ENCODE peak calls at places on chromosomes 11 and 22, in four cellular contexts. One of them, this sample, is unnamed.

GRCh38 chr22:35604671-35605457 is 12.3 kb downstream of the MB start:
- DNase-seq in dorsolateral prefrontal cortex: no peak
- DNase-seq in left lobe of liver: no peak
- DNase-seq in heart right ventricle: no peak
- DNase-seq in this sample: no peak

GRCh38 chr22:37971475-37972434 is 12.6 kb downstream of the SOX10 start:
- DNase-seq in dorsolateral prefrontal cortex: no peak
- DNase-seq in left lobe of liver: no peak
- DNase-seq in heart right ventricle: no peak
- DNase-seq in this sample: no peak

GRCh38 chr22:50269573-50270301 is 443 bp downstream of the MAPK11 start:
- DNase-seq in dorsolateral prefrontal cortex: no peak
- DNase-seq in left lobe of liver: no peak
- DNase-seq in heart right ventricle: peak
- DNase-seq in this sample: no peak

GRCh38 chr11:60866911-60867870 is at the start of gene ZP1:
- DNase-seq in dorsolateral prefrontal cortex: no peak
- DNase-seq in left lobe of liver: no peak
- DNase-seq in heart right ventricle: no peak
- DNase-seq in this sample: no peak

GRCh38 chr11:102345923-102346322 is 1.1 kb upstream of the BIRC2 start:
- DNase-seq in dorsolateral prefrontal cortex: no peak
- DNase-seq in left lobe of liver: no peak
- DNase-seq in heart right ventricle: no peak
- DNase-seq in this sample: peak

GRCh38 chr11:76658651-76659650 is 11.6 kb downstream of the LRRC32 start:
- DNase-seq in dorsolateral prefrontal cortex: no peak
- DNase-seq in left lobe of liver: no peak
- DNase-seq in heart right ventricle: no peak
- DNase-seq in this sample: no peak

GRCh38 chr11:70307176-70307575 is 36.7 kb downstream of the PPFIA1 start:
- DNase-seq in dorsolateral prefrontal cortex: no peak
- DNase-seq in left lobe of liver: no peak
- DNase-seq in heart right ventricle: no peak
- DNase-seq in this sample: no peak

GRCh38 chr11:65334696-65335295 is 1.1 kb downstream of the DPF2 start:
- DNase-seq in dorsolateral prefrontal cortex: no peak
- DNase-seq in left lobe of liver: no peak
- DNase-seq in heart right ventricle: no peak
- DNase-seq in this sample: no peak

GRCh38 chr22:41288245-41288946 is 2.4 kb upstream of the RANGAP1 start:
- DNase-seq in dorsolateral prefrontal cortex: no peak
- DNase-seq in left lobe of liver: peak
- DNase-seq in heart right ventricle: no peak
- DNase-seq in this sample: no peak

GRCh38 chr22:22877523-22878210 is 9.9 kb upstream of the IGLL5 start:
- DNase-seq in dorsolateral prefrontal cortex: no peak
- DNase-seq in left lobe of liver: peak
- DNase-seq in heart right ventricle: peak
- DNase-seq in this sample: peak

GRCh38 chr11:104443387-104443786 is 279.4 kb upstream of the PDGFD start:
- DNase-seq in dorsolateral prefrontal cortex: no peak
- DNase-seq in left lobe of liver: no peak
- DNase-seq in heart right ventricle: no peak
- DNase-seq in this sample: no peak

GRCh38 chr22:44159811-44160210 is 20.9 kb upstream of the PARVG start:
- DNase-seq in dorsolateral prefrontal cortex: no peak
- DNase-seq in left lobe of liver: no peak
- DNase-seq in heart right ventricle: no peak
- DNase-seq in this sample: no peak

GRCh38 chr22:30435674-30436126 is 10.1 kb downstream of the MTFP1 start:
- DNase-seq in dorsolateral prefrontal cortex: no peak
- DNase-seq in left lobe of liver: no peak
- DNase-seq in heart right ventricle: no peak
- DNase-seq in this sample: no peak

GRCh38 chr22:31044262-31044861 is 36.8 kb upstream of the SMTN start:
- DNase-seq in dorsolateral prefrontal cortex: no peak
- DNase-seq in left lobe of liver: peak
- DNase-seq in heart right ventricle: peak
- DNase-seq in this sample: no peak

GRCh38 chr11:19812710-19813109 is 100.1 kb downstream of the NAV2 start:
- DNase-seq in dorsolateral prefrontal cortex: no peak
- DNase-seq in left lobe of liver: no peak
- DNase-seq in heart right ventricle: no peak
- DNase-seq in this sample: no peak

GRCh38 chr11:133955091-133955846 is 1.5 kb downstream of the IGSF9B start:
- DNase-seq in dorsolateral prefrontal cortex: no peak
- DNase-seq in left lobe of liver: no peak
- DNase-seq in heart right ventricle: peak
- DNase-seq in this sample: peak

GRCh38 chr11:59611570-59612565 is 3.7 kb downstream of the OSBP start:
- DNase-seq in dorsolateral prefrontal cortex: no peak
- DNase-seq in left lobe of liver: peak
- DNase-seq in heart right ventricle: no peak
- DNase-seq in this sample: no peak

GRCh38 chr11:17280494-17281127 is 4.1 kb downstream of the NUCB2 start:
- DNase-seq in dorsolateral prefrontal cortex: no peak
- DNase-seq in left lobe of liver: no peak
- DNase-seq in heart right ventricle: no peak
- DNase-seq in this sample: no peak

GRCh38 chr22:45170001-45170466 is 6.3 kb downstream of the NUP50 start:
- DNase-seq in dorsolateral prefrontal cortex: no peak
- DNase-seq in left lobe of liver: no peak
- DNase-seq in heart right ventricle: no peak
- DNase-seq in this sample: no peak

GRCh38 chr11:69292221-69292648 is 1.7 kb upstream of the MYEOV start:
- DNase-seq in dorsolateral prefrontal cortex: no peak
- DNase-seq in left lobe of liver: no peak
- DNase-seq in heart right ventricle: peak
- DNase-seq in this sample: no peak

GRCh38 chr11:10488121-10488580 is 33.1 kb downstream of the AMPD3 start:
- DNase-seq in dorsolateral prefrontal cortex: no peak
- DNase-seq in left lobe of liver: peak
- DNase-seq in heart right ventricle: no peak
- DNase-seq in this sample: no peak

GRCh38 chr11:60625262-60625661 is 74.2 kb upstream of the MS4A8 start:
- DNase-seq in dorsolateral prefrontal cortex: no peak
- DNase-seq in left lobe of liver: no peak
- DNase-seq in heart right ventricle: no peak
- DNase-seq in this sample: no peak

GRCh38 chr22:50208939-50209892 is 8.4 kb downstream of the SELENOO start:
- DNase-seq in dorsolateral prefrontal cortex: no peak
- DNase-seq in left lobe of liver: no peak
- DNase-seq in heart right ventricle: no peak
- DNase-seq in this sample: no peak

GRCh38 chr11:69368119-69368880 is 74.3 kb downstream of the MYEOV start:
- DNase-seq in dorsolateral prefrontal cortex: no peak
- DNase-seq in left lobe of liver: peak
- DNase-seq in heart right ventricle: no peak
- DNase-seq in this sample: no peak

GRCh38 chr11:5719703-5720495 is 16.3 kb upstream of the OR56B1 start:
- DNase-seq in dorsolateral prefrontal cortex: no peak
- DNase-seq in left lobe of liver: no peak
- DNase-seq in heart right ventricle: no peak
- DNase-seq in this sample: no peak